ENCODE peak calls at places on chromosomes 13 and 19, in ten cellular contexts. O, B, T, F, P, Y, L, A, N and I are unnamed samples.

GRCh38 chr13:45765464-45765863 is 63.3 kb downstream of the CBY2 start:
- DNase-seq in L (no peak), F (no peak), B (no peak), T (no peak), Y (no peak), P (no peak), A (no peak), O (no peak), N (no peak), I (no peak)

GRCh38 chr13:76868451-76868850 is 17.8 kb downstream of the KCTD12 start:
- DNase-seq in T (no peak), Y (no peak), A (no peak), L (no peak), N (no peak), O (no peak), F (no peak), P (no peak), B (no peak), I (no peak)

GRCh38 chr13:20525144-20525600 is 485 bp downstream of the CRYL1 start:
- DNase-seq in Y (peak), P (no peak), F (peak), T (no peak), O (peak), L (peak), A (peak), N (peak), B (peak), I (peak)

GRCh38 chr13:29583073-29583785 is 12.3 kb downstream of the SLC7A1 start:
- DNase-seq in F (peak), A (peak), P (no peak), T (no peak), L (no peak), O (no peak), N (no peak), Y (peak), B (no peak), I (peak)

GRCh38 chr19:1632462-1633268 is 19.8 kb downstream of the TCF3 start:
- DNase-seq in Y (no peak), T (no peak), P (no peak), L (no peak), B (peak), F (peak), A (no peak), O (no peak), N (no peak), I (no peak)

GRCh38 chr13:51728972-51729371 is 75.0 kb downstream of the DHRS12 start:
- DNase-seq in N (peak), P (no peak), O (no peak), Y (peak), A (no peak), B (no peak), T (no peak), F (no peak), L (no peak), I (peak)

GRCh38 chr13:45178349-45179142 is 22.3 kb downstream of the KCTD4 start:
- DNase-seq in O (no peak), T (no peak), Y (peak), B (no peak), P (no peak), N (peak), F (no peak), L (no peak), A (no peak), I (peak)

GRCh38 chr19:40270362-40271089 is 14.6 kb downstream of the AKT2 start:
- DNase-seq in T (no peak), P (no peak), B (no peak), O (no peak), L (no peak), Y (no peak), N (no peak), A (no peak), F (no peak), I (no peak)

GRCh38 chr13:99339736-99340392 is 32.7 kb upstream of the GPR183 start:
- DNase-seq in F (no peak), O (peak), P (no peak), Y (no peak), T (no peak), L (no peak), N (peak), B (no peak), A (no peak), I (peak)

GRCh38 chr13:99307648-99308339 is 595 bp upstream of the GPR183 start:
- DNase-seq in B (no peak), N (peak), Y (peak), A (no peak), F (no peak), O (peak), T (no peak), P (peak), L (no peak), I (peak)

GRCh38 chr13:95540848-95541247 is 11.7 kb upstream of the CLDN10 start:
- DNase-seq in T (no peak), F (no peak), O (peak), Y (no peak), A (no peak), B (no peak), N (no peak), L (no peak), P (no peak), I (no peak)

GRCh38 chr19:45467115-45467455 is 711 bp upstream of the FOSB start:
- DNase-seq in O (no peak), L (no peak), N (no peak), Y (no peak), F (no peak), P (no peak), T (no peak), B (no peak), A (no peak), I (peak)

GRCh38 chr13:114025432-114026127 is 51.7 kb upstream of the C13orf46 start:
- DNase-seq in B (no peak), N (peak), A (peak), Y (no peak), F (peak), T (no peak), L (peak), P (no peak), O (no peak), I (no peak)

GRCh38 chr19:10565028-10565566 is 713 bp downstream of the KRI1 start:
- DNase-seq in B (no peak), Y (peak), A (no peak), L (peak), F (peak), N (peak), P (no peak), O (peak), T (no peak), I (peak)
- TF ChIP-seq CTCF in B (no peak), Y (peak), A (peak), L (no peak), F (no peak), N (peak), P (no peak), O (no peak), T (no peak), I (no peak)

GRCh38 chr19:17475541-17476115 is 5.3 kb downstream of the SLC27A1 start:
- DNase-seq in B (no peak), T (no peak), L (no peak), P (no peak), Y (peak), N (peak), F (no peak), O (peak), A (peak), I (no peak)

GRCh38 chr19:17470204-17470841 is at the start of gene SLC27A1:
- DNase-seq in B (peak), L (peak), A (peak), T (peak), P (no peak), Y (peak), O (peak), F (peak), N (peak), I (peak)

GRCh38 chr19:17469371-17470203 is 737 bp upstream of the SLC27A1 start:
- DNase-seq in Y (peak), P (peak), A (peak), L (peak), B (peak), F (peak), N (peak), O (peak), T (peak), I (peak)

GRCh38 chr19:17471410-17472125 is 1.2 kb downstream of the SLC27A1 start:
- DNase-seq in B (no peak), A (no peak), P (no peak), T (no peak), N (no peak), Y (no peak), L (no peak), O (no peak), F (no peak), I (no peak)

DNA sequence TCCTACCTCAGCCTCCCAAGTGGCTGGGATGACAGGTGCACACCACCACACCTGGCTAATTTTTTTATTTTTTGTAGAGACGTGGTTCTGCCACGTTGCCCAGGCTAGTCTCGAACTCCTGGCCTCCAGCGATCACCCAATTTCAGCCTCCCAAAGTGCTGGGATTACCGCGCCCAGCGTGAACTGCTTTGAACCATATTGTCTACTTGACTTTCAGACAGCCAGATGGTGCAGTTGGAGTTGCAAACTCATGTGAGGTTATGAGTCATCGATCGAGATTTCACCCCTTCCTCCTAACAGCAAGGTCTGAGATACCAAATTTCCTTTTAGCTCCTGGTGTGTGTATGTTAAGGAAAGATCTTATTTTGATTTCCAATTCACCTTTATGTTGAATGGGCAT is 2.7 kb downstream of the SLC27A1 start:
- DNase-seq in L (no peak), P (no peak), N (peak), A (no peak), O (no peak), T (no peak), B (no peak), F (no peak), Y (peak), I (peak)
- TF ChIP-seq CTCF in L (no peak), P (no peak), N (no peak), A (no peak), O (no peak), T (no peak), B (no peak), F (no peak), Y (no peak), I (no peak)

GRCh38 chr13:94415484-94415883 is 64.0 kb downstream of the DCT start:
- DNase-seq in N (no peak), Y (no peak), P (no peak), F (no peak), A (no peak), O (no peak), L (no peak), B (no peak), T (no peak), I (no peak)

GRCh38 chr13:94419304-94419943 is 60.1 kb downstream of the DCT start:
- DNase-seq in O (no peak), B (no peak), A (no peak), F (no peak), N (peak), L (no peak), P (peak), Y (peak), T (no peak), I (peak)

GRCh38 chr13:94417294-94417693 is 62.2 kb downstream of the DCT start:
- DNase-seq in T (no peak), F (no peak), B (no peak), A (no peak), N (no peak), L (no peak), P (no peak), O (no peak), Y (no peak), I (no peak)

GRCh38 chr13:94414141-94414540 is 65.3 kb downstream of the DCT start:
- DNase-seq in A (no peak), Y (no peak), F (no peak), B (no peak), N (no peak), P (no peak), O (no peak), T (no peak), L (no peak), I (no peak)

DNA sequence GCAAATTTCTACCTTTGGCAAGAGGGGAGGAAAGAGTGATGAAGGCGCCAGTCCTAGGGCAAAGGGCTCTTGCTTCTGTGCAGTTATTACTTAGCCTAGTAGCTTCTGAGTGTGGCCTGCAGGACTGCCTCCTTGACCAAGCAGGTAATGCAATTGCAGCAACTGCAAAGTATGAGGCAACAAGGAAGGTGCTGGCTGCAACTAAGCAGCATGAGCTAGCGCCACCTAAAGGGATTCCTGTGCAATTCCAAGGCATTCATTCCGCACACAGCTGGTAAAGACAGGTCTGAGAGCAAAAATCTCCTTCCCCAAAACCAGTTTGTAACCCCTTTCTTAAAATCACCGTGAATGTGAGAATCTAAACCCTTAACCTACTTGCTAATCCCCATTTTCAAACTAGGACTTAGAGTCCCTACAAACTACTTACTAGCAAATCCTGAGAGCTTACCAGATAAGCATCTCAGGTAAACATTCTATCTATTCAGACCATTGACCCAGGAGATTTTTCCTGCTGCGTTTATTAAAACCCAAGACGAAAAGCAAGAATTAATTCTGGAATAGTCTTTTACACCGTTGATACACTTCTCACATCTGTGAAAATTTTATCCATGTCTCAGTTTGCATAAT is 62.9 kb downstream of the DCT start:
- DNase-seq in T (no peak), N (peak), O (peak), B (no peak), F (no peak), Y (peak), A (peak), P (no peak), L (no peak), I (peak)
- TF ChIP-seq CTCF in T (no peak), N (peak), O (peak), B (peak), F (no peak), Y (peak), A (no peak), P (peak), L (no peak), I (peak)

GRCh38 chr13:24741791-24742190 is 22.2 kb upstream of the RNF17 start:
- DNase-seq in Y (no peak), A (no peak), T (no peak), N (no peak), F (no peak), P (no peak), B (no peak), L (no peak), O (no peak), I (no peak)

GRCh38 chr13:24740014-24740890 is 23.7 kb upstream of the RNF17 start:
- DNase-seq in L (no peak), N (no peak), F (no peak), O (no peak), B (no peak), P (no peak), T (no peak), Y (no peak), A (no peak), I (no peak)

GRCh38 chr13:24742294-24742693 is 21.7 kb upstream of the RNF17 start:
- DNase-seq in F (no peak), L (no peak), A (no peak), B (no peak), Y (no peak), O (no peak), N (peak), T (no peak), P (no peak), I (peak)

GRCh38 chr13:24742986-24743385 is 21.0 kb upstream of the RNF17 start:
- DNase-seq in Y (no peak), P (no peak), N (no peak), O (no peak), B (no peak), T (no peak), A (no peak), L (no peak), F (no peak), I (no peak)

GRCh38 chr13:24741016-24741662 is 22.8 kb upstream of the RNF17 start:
- DNase-seq in N (no peak), P (no peak), F (no peak), Y (no peak), B (no peak), T (no peak), O (no peak), A (no peak), L (no peak), I (peak)
- TF ChIP-seq CTCF in N (peak), P (peak), F (no peak), Y (no peak), B (no peak), T (no peak), O (no peak), A (no peak), L (no peak), I (peak)

DNA sequence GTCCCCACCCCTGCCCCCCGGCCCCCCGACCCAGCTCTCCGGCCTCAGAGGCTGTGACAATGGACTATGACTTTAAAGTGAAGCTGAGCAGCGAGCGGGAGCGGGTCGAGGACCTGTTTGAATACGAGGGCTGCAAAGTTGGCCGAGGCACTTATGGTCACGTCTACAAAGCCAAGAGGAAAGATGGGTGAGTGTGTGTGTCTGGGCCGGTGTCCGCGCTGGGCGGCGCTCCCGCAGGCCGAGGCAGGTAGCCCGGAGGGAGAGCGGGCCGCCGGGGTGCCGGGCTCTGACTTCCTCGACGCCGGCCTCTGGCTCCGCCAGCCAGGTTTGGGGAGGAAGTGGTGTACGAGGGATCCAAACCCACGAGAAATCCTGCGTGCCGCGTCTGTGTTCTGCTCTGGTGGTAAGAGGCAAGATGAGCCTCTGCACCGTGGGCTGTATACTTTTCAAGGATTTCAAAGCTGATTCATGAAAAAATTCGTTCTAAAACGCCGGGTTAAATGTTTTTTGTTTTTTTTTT is 714 bp downstream of the CDK8 start:
- DNase-seq in O (peak), F (peak), N (peak), B (peak), Y (peak), P (no peak), A (peak), L (peak), T (peak), I (peak)
- TF ChIP-seq CTCF in O (no peak), F (no peak), N (no peak), B (peak), Y (no peak), P (no peak), A (no peak), L (no peak), T (no peak), I (no peak)

DNA sequence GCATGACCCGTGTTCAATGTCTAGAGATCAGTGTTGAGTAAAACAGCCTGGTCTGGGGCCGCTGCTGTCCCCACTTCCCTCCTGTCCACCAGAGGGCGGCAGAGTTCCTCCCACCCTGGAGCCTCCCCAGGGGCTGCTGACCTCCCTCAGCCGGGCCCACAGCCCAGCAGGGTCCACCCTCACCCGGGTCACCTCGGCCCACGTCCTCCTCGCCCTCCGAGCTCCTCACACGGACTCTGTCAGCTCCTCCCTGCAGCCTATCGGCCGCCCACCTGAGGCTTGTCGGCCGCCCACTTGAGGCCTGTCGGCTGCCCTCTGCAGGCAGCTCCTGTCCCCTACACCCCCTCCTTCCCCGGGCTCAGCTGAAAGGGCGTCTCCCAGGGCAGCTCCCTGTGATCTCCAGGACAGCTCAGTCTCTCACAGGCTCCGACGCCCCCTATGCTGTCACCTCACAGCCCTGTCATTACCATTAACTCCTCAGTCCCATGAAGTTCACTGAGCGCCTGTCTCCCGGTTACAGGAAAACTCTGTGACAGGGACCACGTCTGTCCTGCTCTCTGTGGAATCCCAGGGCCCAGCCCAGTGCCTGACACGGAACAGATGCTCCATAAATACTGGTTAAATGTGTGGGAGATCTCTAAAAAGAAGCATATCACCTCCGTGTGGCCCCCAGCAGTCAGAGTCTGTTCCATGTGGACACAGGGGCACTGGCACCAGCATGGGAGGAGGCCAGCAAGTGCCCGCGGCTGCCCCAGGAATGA is 1.5 kb upstream of the CEACAM5 start:
- DNase-seq in T (no peak), P (peak), N (peak), Y (peak), L (peak), B (peak), O (peak), A (peak), F (peak), I (peak)
- TF ChIP-seq CTCF in T (peak), P (peak), N (peak), Y (peak), L (peak), B (peak), O (peak), A (peak), F (peak), I (peak)